ENCODE peak calls at places on chromosomes 12 and 14, in nine cellular contexts. J is RWPE1; P is GM04504; T is stimulated activated CD8-positive, alpha-beta memory T cell treated with anti-CD3 and anti-CD28 coated beads, Interleukin-4, amount 100 ng/mL, for 24 hours; I is EL; A is amniotic stem cell; E is mesenchymal stem cell; N is mesendoderm; B is HTR-8/SVneo. K is an unnamed sample.

GRCh38 chr14:68306934-68307758 is 485.7 kb downstream of the ZFP36L1 start:
- DNase-seq in P (no peak), B (no peak), J (no peak), A (no peak), N (no peak), T (no peak), I (no peak), E (no peak), K (no peak)

GRCh38 chr14:73792476-73792875 is 59.2 kb upstream of the PTGR2 start:
- DNase-seq in N (peak), B (no peak), E (no peak), J (no peak), T (no peak), I (no peak), A (no peak), P (no peak), K (no peak)

GRCh38 chr14:101183376-101184103 is 280.0 kb upstream of the RTL1 start:
- DNase-seq in I (no peak), N (peak), T (no peak), P (no peak), J (no peak), E (no peak), A (no peak), B (no peak), K (no peak)

GRCh38 chr14:51211149-51211548 is 28.9 kb upstream of the TMX1 start:
- DNase-seq in P (no peak), I (no peak), E (no peak), J (no peak), T (no peak), B (no peak), A (no peak), N (no peak), K (no peak)

GRCh38 chr12:110627500-110628195 is 13.7 kb downstream of the TCTN1 start:
- DNase-seq in P (no peak), E (no peak), A (no peak), J (no peak), T (no peak), B (no peak), I (no peak), N (no peak), K (no peak)

GRCh38 chr12:107027304-107028053 is 40.5 kb upstream of the MTERF2 start:
- DNase-seq in T (no peak), I (peak), A (peak), P (peak), J (peak), E (peak), N (peak), B (peak), K (no peak)

GRCh38 chr14:94373708-94374107 is 14.7 kb downstream of the SERPINA1 start:
- DNase-seq in J (peak), I (peak), T (no peak), E (peak), P (peak), A (peak), N (no peak), B (peak), K (no peak)

GRCh38 chr12:15563683-15564082 is 225.5 kb downstream of the EPS8 start:
- DNase-seq in E (no peak), A (no peak), T (no peak), B (no peak), P (no peak), N (no peak), J (no peak), I (peak), K (no peak)

GRCh38 chr12:22935090-22935489 is 310.1 kb downstream of the ETNK1 start:
- DNase-seq in B (no peak), N (peak), A (no peak), P (no peak), I (peak), T (no peak), E (no peak), J (no peak), K (no peak)

GRCh38 chr14:106208794-106209193 is 682.4 kb downstream of the TMEM121 start:
- DNase-seq in J (no peak), P (no peak), N (no peak), T (no peak), B (no peak), E (no peak), A (no peak), I (no peak), K (no peak)

GRCh38 chr12:69123909-69124638 is 115.3 kb upstream of the CPSF6 start:
- DNase-seq in P (no peak), T (no peak), B (no peak), N (no peak), A (no peak), E (no peak), I (no peak), J (no peak), K (no peak)

GRCh38 chr12:91958816-91959215 is 186.8 kb downstream of the BTG1 start:
- DNase-seq in A (peak), E (peak), T (no peak), B (peak), I (peak), J (no peak), N (peak), P (peak), K (no peak)

GRCh38 chr12:5872745-5873144 is 72.3 kb downstream of the ANO2 start:
- DNase-seq in E (peak), A (no peak), P (peak), T (no peak), N (peak), I (peak), J (peak), B (peak), K (no peak)

GRCh38 chr14:40386433-40386832 is 954.2 kb upstream of the FBXO33 start:
- DNase-seq in B (no peak), T (no peak), J (no peak), N (no peak), E (no peak), I (no peak), P (no peak), A (no peak), K (no peak)

GRCh38 chr12:117120787-117121186 is 21.6 kb upstream of the TESC start:
- DNase-seq in B (no peak), E (no peak), I (no peak), N (peak), J (no peak), P (no peak), T (no peak), A (no peak), K (no peak)

GRCh38 chr12:28563926-28564325 is 373.7 kb downstream of the CCDC91 start:
- DNase-seq in P (peak), I (peak), A (no peak), N (no peak), B (no peak), E (peak), T (no peak), J (no peak), K (no peak)

GRCh38 chr12:91811481-91812287 is 334.0 kb downstream of the BTG1 start:
- DNase-seq in P (peak), E (peak), T (peak), A (peak), I (peak), N (peak), B (peak), J (peak), K (peak)

GRCh38 chr14:97930191-97930590 is 1133.0 kb downstream of the VRK1 start:
- DNase-seq in I (no peak), A (no peak), P (no peak), E (no peak), J (no peak), N (peak), B (no peak), T (no peak), K (no peak)

GRCh38 chr14:59918824-59919581 is 941 bp upstream of the LRRC9 start:
- DNase-seq in I (peak), J (peak), B (peak), T (no peak), A (no peak), P (peak), N (peak), E (peak), K (no peak)

GRCh38 chr12:107362960-107363359 is 269.6 kb upstream of the CRY1 start:
- DNase-seq in E (no peak), I (no peak), T (no peak), J (no peak), P (no peak), B (no peak), N (no peak), A (no peak), K (no peak)

GRCh38 chr12:5096241-5096880 is 52.7 kb downstream of the KCNA5 start:
- DNase-seq in T (no peak), I (peak), N (peak), B (no peak), J (peak), P (no peak), E (peak), A (peak), K (no peak)

GRCh38 chr14:81276699-81277069 is 55.9 kb upstream of the GTF2A1 start:
- DNase-seq in J (no peak), E (no peak), N (no peak), B (no peak), T (no peak), I (no peak), A (no peak), P (no peak), K (no peak)

GRCh38 chr12:126428769-126429168 is 1363.5 kb downstream of the AACS start:
- DNase-seq in B (no peak), A (no peak), J (no peak), P (no peak), N (no peak), T (no peak), E (no peak), I (no peak), K (no peak)